ENCODE peak calls at places on chromosomes 4 and X, in five cellular contexts. A, C, J, T and Z are unnamed samples.
A peak's percentile ranks its signal among the peaks of the same experiment; 100 is the strongest.

GRCh38 chr4:153014460-153014859 is 78.3 kb downstream of the FHDC1 start:
- DNase-seq in T (no peak), J (no peak), A (no peak), C (no peak), Z (no peak)

GRCh38 chr4:145260091-145260490 is 79.7 kb upstream of the OTUD4 start:
- DNase-seq in A (no peak), C (no peak), T (no peak), J (no peak), Z (no peak)

GRCh38 chrX:102746134-102746584 is 25.6 kb downstream of the GPRASP3 start:
- DNase-seq in A (peak; percentile 35), T (peak; percentile 34), C (peak; percentile 35), J (no peak), Z (no peak)

GRCh38 chr4:158036998-158037397 is 135.8 kb downstream of the GASK1B start:
- DNase-seq in T (no peak), A (no peak), C (no peak), J (no peak), Z (no peak)

GRCh38 chrX:153969904-153970397 is 1.7 kb downstream of the HCFC1 start:
- DNase-seq in J (peak; percentile 23), A (no peak), T (no peak), C (no peak), Z (no peak)

GRCh38 chrX:3184176-3184930 is 143.1 kb downstream of the ARSF start:
- DNase-seq in T (no peak), J (no peak), C (no peak), A (no peak), Z (no peak)

GRCh38 chr4:154732669-154733068 is 11.1 kb upstream of the LRAT start:
- DNase-seq in J (no peak), C (no peak), T (no peak), A (no peak), Z (no peak)

GRCh38 chr4:56575820-56576429 is 70.3 kb downstream of the ARL9 start:
- DNase-seq in A (no peak), C (no peak), J (peak; percentile 42), T (no peak), Z (no peak)

GRCh38 chr4:4502694-4503311 is 39.0 kb downstream of the STX18 start:
- DNase-seq in J (peak; percentile 64), A (no peak), C (no peak), T (no peak), Z (no peak)

GRCh38 chrX:103253608-103254007 is 1.3 kb downstream of the TCEAL8 start:
- DNase-seq in T (no peak), A (no peak), C (no peak), J (peak; percentile 2), Z (no peak)

GRCh38 chr4:32249040-32249439 is 1528.9 kb downstream of the PCDH7 start:
- DNase-seq in A (no peak), T (no peak), C (no peak), J (no peak), Z (no peak)

GRCh38 chrX:54826598-54826997 is 19.1 kb downstream of the MAGED2 start:
- DNase-seq in J (no peak), A (no peak), T (no peak), C (no peak), Z (no peak)

GRCh38 chr4:156390599-156391296 is 437.1 kb upstream of the CTSO start:
- DNase-seq in C (no peak), A (no peak), J (no peak), T (no peak), Z (no peak)

GRCh38 chr4:128524311-128524710 is 236.7 kb upstream of the PGRMC2 start:
- DNase-seq in T (peak; percentile 64), J (peak; percentile 80), C (peak; percentile 62), A (peak; percentile 80), Z (no peak)

GRCh38 chr4:135185256-135185655 is 983.7 kb upstream of the PABPC4L start:
- DNase-seq in C (no peak), T (no peak), A (no peak), J (no peak), Z (no peak)

GRCh38 chr4:73770917-73771316 is 30.5 kb downstream of the CXCL8 start:
- DNase-seq in C (peak; percentile 70), J (no peak), A (no peak), T (peak; percentile 79), Z (no peak)

GRCh38 chr4:48493485-48494100 is 3.5 kb downstream of the ZAR1 start:
- DNase-seq in T (no peak), J (no peak), C (no peak), A (no peak), Z (no peak)

GRCh38 chr4:153572609-153573008 is 106.4 kb downstream of the TMEM131L start:
- DNase-seq in A (no peak), T (no peak), J (no peak), C (no peak), Z (no peak)

GRCh38 chrX:129511689-129512088 is 11.6 kb downstream of the SMARCA1 start:
- DNase-seq in C (no peak), A (no peak), J (no peak), T (no peak), Z (no peak)

GRCh38 chr4:156113138-156113537 is 159.5 kb upstream of the CTSO start:
- DNase-seq in T (no peak), J (no peak), A (no peak), C (no peak), Z (no peak)

GRCh38 chrX:131818297-131818936 is 204.7 kb upstream of the STK26 start:
- DNase-seq in T (no peak), A (no peak), C (no peak), J (no peak), Z (no peak)

GRCh38 chr4:80334568-80334967 is 962 bp upstream of the CFAP299 start:
- DNase-seq in T (no peak), C (no peak), J (no peak), A (no peak), Z (no peak)
- H3K27me3 ChIP-seq in T (no peaks in the 10 kb centered on the region), C (peaks cover 38% of the 10 kb centered on the region), J (peaks cover 69% of the 10 kb centered on the region), A (peaks cover 6% of the 10 kb centered on the region), Z (peaks cover 17% of the 10 kb centered on the region)

GRCh38 chr4:184382189-184382846 is 92.0 kb downstream of the IRF2 start:
- DNase-seq in A (no peak), T (no peak), C (peak; percentile 37), J (peak; percentile 44), Z (no peak)

GRCh38 chr4:184385705-184386141 is 88.6 kb downstream of the IRF2 start:
- DNase-seq in T (peak; percentile 85), J (peak; percentile 69), A (peak; percentile 62), C (peak; percentile 81), Z (peak; percentile 55)

GRCh38 chr4:184383497-184384055 is 90.8 kb downstream of the IRF2 start:
- DNase-seq in T (peak; percentile 45), C (peak; percentile 32), A (peak; percentile 51), J (peak; percentile 89), Z (no peak)

GRCh38 chr4:184384810-184385557 is 89.4 kb downstream of the IRF2 start:
- DNase-seq in A (no peak), C (no peak), T (no peak), J (no peak), Z (no peak)

DNA sequence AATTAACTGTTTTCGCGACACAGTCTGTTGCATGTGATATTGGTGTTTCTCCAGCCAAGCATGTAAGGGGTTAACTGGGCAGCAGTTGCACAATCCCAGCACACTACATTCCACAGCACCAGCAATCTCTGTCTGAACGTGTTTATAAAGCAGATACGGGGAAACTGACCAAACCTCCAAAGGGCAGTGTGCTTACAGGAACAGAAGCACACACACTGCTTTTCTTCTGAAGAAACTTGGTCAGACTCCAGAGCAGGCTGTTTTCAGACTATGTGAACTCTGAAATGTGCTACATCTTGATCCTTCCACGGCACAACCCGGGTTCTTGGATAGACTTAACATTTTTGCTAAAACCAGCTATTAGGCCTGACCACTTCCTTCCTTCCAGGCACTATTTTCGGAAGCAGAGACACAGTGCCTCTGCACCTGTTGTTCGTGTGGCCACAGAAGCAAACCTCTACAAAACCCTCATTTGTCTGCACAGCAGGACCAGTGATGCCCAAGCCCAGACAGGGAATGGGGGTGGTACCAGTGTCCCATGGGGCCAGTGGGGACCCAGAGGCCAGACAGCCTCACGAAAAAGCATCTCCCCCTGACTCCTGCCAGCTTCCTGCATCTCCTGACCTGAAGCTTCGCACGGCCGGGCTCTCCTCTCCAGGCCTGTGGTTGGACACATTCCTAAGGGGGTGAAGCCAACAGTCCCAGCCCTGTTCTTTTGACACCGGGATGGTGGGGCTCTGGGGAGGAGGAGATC is 90.1 kb downstream of the IRF2 start:
- DNase-seq in C (peak; percentile 59), A (peak; percentile 45), T (peak; percentile 78), J (peak; percentile 74), Z (no peak)
- TF ChIP-seq POLR2A in C (peak; percentile 34), A (no peak), T (no peak), J (no peak), Z (no peak)

GRCh38 chr4:119302073-119302832 is 19.7 kb downstream of the FABP2 start:
- DNase-seq in J (no peak), C (no peak), A (no peak), T (no peak), Z (no peak)
- TF ChIP-seq POLR2AphosphoS5 in J (no peak), C (no peak), A (no peak), T (no peak), Z (no peak)

GRCh38 chr4:108159845-108160244 is 8.9 kb downstream of the LEF1 start:
- DNase-seq in A (no peak), T (no peak), J (no peak), C (no peak), Z (no peak)
- H3K27me3 ChIP-seq in A (no peaks in the 10 kb centered on the region), T (no peaks in the 10 kb centered on the region), J (peaks cover 55% of the 10 kb centered on the region), C (peaks cover 46% of the 10 kb centered on the region), Z (no peaks in the 10 kb centered on the region)

GRCh38 chr4:98928505-98929340 is at the start of gene EIF4E:
- DNase-seq in T (peak; percentile 98), J (peak; percentile 99), C (peak; percentile 98), A (peak; percentile 99), Z (peak; percentile 98)
- TF ChIP-seq POLR2A in T (no peak), J (peak; percentile 81), C (no peak), A (no peak), Z (no peak)